ENCODE peak calls at places on chromosome 11, in four cellular contexts. H, T, E and Y are unnamed samples.
A peak's percentile ranks its signal among the peaks of the same experiment; 100 is the strongest.

GRCh38 chr11:115996125-115996807 is 492.1 kb upstream of the CADM1 start:
- DNase-seq in E (no peak), H (no peak), T (no peak), Y (no peak)

GRCh38 chr11:119377961-119378667 is 3.4 kb downstream of the USP2 start:
- DNase-seq in E (no peak), T (no peak), H (no peak), Y (no peak)

GRCh38 chr11:35031869-35032268 is 107.1 kb upstream of the CD44 start:
- DNase-seq in H (no peak), T (no peak), E (no peak), Y (no peak)

GRCh38 chr11:40434941-40435340 is 1024.5 kb downstream of the LRRC4C start:
- DNase-seq in E (no peak), T (no peak), H (no peak), Y (no peak)

GRCh38 chr11:108117746-108118371 is 3.5 kb upstream of the ACAT1 start:
- DNase-seq in E (no peak), H (no peak), T (peak; percentile 60), Y (no peak)

GRCh38 chr11:116595305-116595880 is 177.4 kb downstream of the BUD13 start:
- DNase-seq in H (no peak), E (no peak), T (no peak), Y (no peak)

GRCh38 chr11:64760759-64761417 is 1.1 kb upstream of the PYGM start:
- DNase-seq in E (no peak), H (peak; percentile 57), T (no peak), Y (no peak)

GRCh38 chr11:15769203-15769602 is 587.1 kb downstream of the SOX6 start:
- DNase-seq in E (no peak), H (no peak), T (no peak), Y (no peak)

GRCh38 chr11:16603890-16604783 is 134.3 kb upstream of the C11orf58 start:
- DNase-seq in H (peak; percentile 88), T (peak; percentile 45), E (no peak), Y (no peak)

GRCh38 chr11:33716236-33716635 is 15.6 kb upstream of the C11orf91 start:
- DNase-seq in T (peak; percentile 31), E (no peak), H (no peak), Y (no peak)

DNA sequence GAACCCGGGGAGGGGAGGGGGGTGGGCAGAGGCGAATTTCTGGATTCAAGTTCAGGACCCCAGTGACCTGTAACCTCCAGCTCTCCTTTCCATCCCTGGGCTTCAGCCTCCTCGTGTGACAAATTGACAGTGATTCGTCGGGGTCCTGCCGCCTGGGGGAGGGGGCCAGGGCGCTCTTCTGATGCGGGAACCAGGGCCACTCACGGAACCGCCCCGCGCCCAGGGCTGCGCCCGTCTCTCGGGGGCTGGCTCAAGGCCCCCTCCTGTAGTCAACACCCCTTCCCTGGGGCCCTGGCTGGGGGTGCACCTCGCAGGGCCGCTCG is 92.8 kb upstream of the ANO1 start:
- DNase-seq in E (no peak), H (no peak), T (no peak), Y (no peak)
- H3K4me3 ChIP-seq in E (no peak overlapping the region), H (peak overlapping the region; percentile 47), T (no peak overlapping the region), Y (peak overlapping the region; percentile 56)

GRCh38 chr11:86513138-86513537 is 138.5 kb downstream of the CCDC81 start:
- DNase-seq in E (no peak), H (no peak), T (no peak), Y (no peak)

GRCh38 chr11:86517557-86517956 is 142.9 kb downstream of the CCDC81 start:
- DNase-seq in T (no peak), E (no peak), H (no peak), Y (no peak)

GRCh38 chr11:86514453-86514852 is 139.8 kb downstream of the CCDC81 start:
- DNase-seq in E (no peak), H (no peak), T (no peak), Y (no peak)

GRCh38 chr11:86513746-86514373 is 139.2 kb downstream of the CCDC81 start:
- DNase-seq in T (no peak), H (no peak), E (no peak), Y (no peak)

GRCh38 chr11:86515297-86516094 is 140.8 kb downstream of the CCDC81 start:
- DNase-seq in H (no peak), E (no peak), T (peak; percentile 93), Y (no peak)
- TF ChIP-seq CTCF in H (no peak), E (no peak), T (no peak), Y (no peak)

GRCh38 chr11:12086271-12087074 is 23.9 kb upstream of the MICAL2 start:
- DNase-seq in H (peak; percentile 81), E (peak; percentile 92), T (peak; percentile 99), Y (no peak)
- H3K4me3 ChIP-seq in H (no peak overlapping the region), E (peak overlapping the region; percentile 30), T (no peak overlapping the region), Y (no peak overlapping the region)

DNA sequence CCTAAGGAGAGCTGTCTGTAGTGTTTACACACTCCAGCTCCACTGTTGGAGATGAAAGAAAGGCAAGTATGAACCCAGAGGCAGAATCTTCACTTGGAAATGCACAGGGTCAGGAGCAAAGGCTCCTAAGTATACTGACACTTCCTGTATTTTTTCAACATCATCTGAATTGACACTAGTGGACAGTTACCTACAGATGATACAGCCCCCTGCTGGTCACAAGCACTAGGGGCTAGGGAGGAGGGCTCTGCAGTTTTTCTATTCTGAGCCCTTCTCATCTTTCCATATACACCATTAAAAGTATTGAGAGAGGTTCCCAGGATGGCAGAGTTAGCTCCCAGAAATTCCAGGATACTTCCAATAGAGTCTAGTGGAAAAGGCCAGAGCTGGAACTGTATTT is 290.3 kb upstream of the API5 start:
- DNase-seq in E (no peak), T (no peak), H (no peak), Y (no peak)
- TF ChIP-seq CTCF in E (no peak), T (no peak), H (no peak), Y (no peak)